ENCODE peak calls at places on chromosomes 4 and X, in eight cellular contexts. N, I, H, K, U, E, T and V are unnamed samples.

GRCh38 chr4:61210186-61210939 is 10.2 kb downstream of the ADGRL3 start:
- DNase-seq in U (no peak), I (peak), N (no peak), E (no peak), T (peak), K (peak), H (no peak), V (no peak)

GRCh38 chr4:96983830-96984229 is 1143.9 kb downstream of the PDHA2 start:
- DNase-seq in H (no peak), K (no peak), E (no peak), U (no peak), I (no peak), N (no peak), T (no peak), V (no peak)

GRCh38 chrX:79140731-79141130 is 3.8 kb upstream of the GPR174 start:
- DNase-seq in N (no peak), U (no peak), T (no peak), K (no peak), I (no peak), E (no peak), H (no peak), V (no peak)

GRCh38 chr4:142077048-142077447 is 440.7 kb downstream of the IL15 start:
- DNase-seq in T (no peak), N (no peak), E (no peak), H (peak), U (no peak), I (no peak), K (no peak), V (no peak)

GRCh38 chrX:119880552-119881437 is 9.2 kb downstream of the NDUFA1 start:
- DNase-seq in N (peak), K (peak), U (peak), I (no peak), T (peak), E (peak), H (peak), V (peak)

GRCh38 chrX:34503119-34503518 is 154.0 kb downstream of the TMEM47 start:
- DNase-seq in T (no peak), U (no peak), I (no peak), H (no peak), E (no peak), K (no peak), N (no peak), V (no peak)

GRCh38 chr4:21768349-21769310 is 179.9 kb downstream of the KCNIP4 start:
- DNase-seq in U (no peak), T (peak), K (peak), E (peak), I (no peak), N (no peak), H (peak), V (peak)

GRCh38 chrX:45850197-45850774 is 649.6 kb upstream of the DIPK2B start:
- DNase-seq in K (no peak), U (peak), I (peak), T (no peak), N (peak), E (no peak), H (peak), V (no peak)

GRCh38 chr4:104491396-104491821 is 3.3 kb downstream of the CXXC4 start:
- DNase-seq in N (no peak), E (no peak), T (no peak), I (peak), K (peak), H (peak), U (peak), V (peak)

GRCh38 chrX:102950908-102951866 is 14.1 kb downstream of the RAB40AL start:
- DNase-seq in T (peak), K (peak), U (peak), E (peak), I (peak), H (peak), N (peak), V (peak)

GRCh38 chrX:153405426-153405825 is 4.3 kb upstream of the PNMA6E start:
- DNase-seq in H (no peak), K (no peak), U (no peak), N (no peak), E (no peak), I (no peak), T (no peak), V (no peak)

GRCh38 chrX:54473993-54474859 is 21.8 kb downstream of the FGD1 start:
- DNase-seq in T (no peak), I (no peak), E (no peak), K (no peak), H (no peak), N (no peak), U (no peak), V (no peak)

GRCh38 chr4:2671267-2671895 is 84.8 kb downstream of the TNIP2 start:
- DNase-seq in I (no peak), N (no peak), K (no peak), U (no peak), T (no peak), E (no peak), H (no peak), V (no peak)

GRCh38 chr4:39825090-39825489 is 127.2 kb downstream of the UBE2K start:
- DNase-seq in I (no peak), H (peak), E (no peak), U (no peak), K (no peak), T (no peak), N (no peak), V (peak)

GRCh38 chrX:50167366-50167765 is 33.4 kb downstream of the AKAP4 start:
- DNase-seq in H (no peak), I (no peak), T (no peak), E (no peak), K (no peak), N (no peak), U (no peak), V (no peak)

GRCh38 chr4:1813915-1814314 is 20.8 kb downstream of the FGFR3 start:
- DNase-seq in E (no peak), N (no peak), U (no peak), T (no peak), K (no peak), H (no peak), I (no peak), V (no peak)

GRCh38 chr4:82519776-82520175 is 42.0 kb downstream of the TMEM150C start:
- DNase-seq in U (no peak), H (no peak), K (no peak), E (no peak), T (no peak), N (no peak), I (no peak), V (no peak)

GRCh38 chr4:94941706-94942105 is 184.0 kb downstream of the BMPR1B start:
- DNase-seq in T (no peak), H (no peak), E (no peak), I (no peak), K (no peak), N (no peak), U (no peak), V (no peak)

GRCh38 chr4:89994176-89994873 is 99.7 kb downstream of the MMRN1 start:
- DNase-seq in T (no peak), N (no peak), K (no peak), I (no peak), H (no peak), E (no peak), U (no peak), V (no peak)

GRCh38 chrX:71181558-71181909 is 36.9 kb downstream of the NLGN3 start:
- DNase-seq in K (peak), I (no peak), H (peak), U (peak), N (peak), T (no peak), E (peak), V (no peak)

GRCh38 chr4:87240341-87240740 is 19.9 kb upstream of the KLHL8 start:
- DNase-seq in K (peak), I (no peak), H (no peak), N (no peak), E (no peak), T (no peak), U (no peak), V (no peak)

GRCh38 chr4:1819284-1819683 is 26.2 kb downstream of the FGFR3 start:
- DNase-seq in I (no peak), K (no peak), E (no peak), N (no peak), U (no peak), H (no peak), T (no peak), V (no peak)

GRCh38 chr4:78047366-78047765 is 9.8 kb upstream of the FRAS1 start:
- DNase-seq in K (no peak), U (no peak), N (no peak), T (no peak), I (no peak), E (no peak), H (no peak), V (no peak)

GRCh38 chrX:115898382-115899001 is 272.1 kb upstream of the AGTR2 start:
- DNase-seq in K (no peak), T (peak), E (peak), U (no peak), I (no peak), N (no peak), H (no peak), V (peak)

GRCh38 chrX:111131572-111131971 is 35.6 kb downstream of the PAK3 start:
- DNase-seq in E (no peak), N (no peak), I (no peak), H (no peak), K (no peak), U (no peak), T (no peak), V (no peak)

GRCh38 chr4:38387348-38387747 is 276.7 kb upstream of the KLF3 start:
- DNase-seq in E (no peak), K (no peak), U (no peak), N (no peak), T (peak), H (no peak), I (no peak), V (no peak)

GRCh38 chrX:13285693-13286092 is 34.2 kb downstream of the ATXN3L start:
- DNase-seq in N (no peak), T (no peak), H (no peak), I (peak), K (no peak), U (no peak), E (no peak), V (no peak)

GRCh38 chr4:182885738-182886077 is 31.5 kb downstream of the DCTD start:
- DNase-seq in K (no peak), H (no peak), E (no peak), T (peak), U (no peak), I (no peak), N (no peak), V (no peak)

GRCh38 chr4:35820026-35820425 is 424.3 kb downstream of the ARAP2 start:
- DNase-seq in H (no peak), T (no peak), U (no peak), E (no peak), N (no peak), I (no peak), K (no peak), V (no peak)

GRCh38 chrX:2484232-2484631 is 16.5 kb downstream of the DHRSX start:
- DNase-seq in U (no peak), T (no peak), K (no peak), N (no peak), I (no peak), E (no peak), H (no peak), V (no peak)

GRCh38 chr4:21780158-21780557 is 168.4 kb downstream of the KCNIP4 start:
- DNase-seq in U (no peak), I (no peak), K (no peak), E (no peak), H (no peak), T (no peak), N (no peak), V (no peak)

GRCh38 chr4:80036949-80037348 is 36.1 kb downstream of the ANTXR2 start:
- DNase-seq in K (no peak), I (no peak), N (no peak), T (peak), U (no peak), E (no peak), H (peak), V (peak)

GRCh38 chr4:153514001-153514526 is 47.9 kb downstream of the TMEM131L start:
- DNase-seq in T (peak), H (no peak), K (no peak), E (no peak), U (no peak), I (no peak), N (no peak), V (no peak)

GRCh38 chr4:158610790-158611189 is 60.9 kb downstream of the C4orf46 start:
- DNase-seq in U (no peak), K (no peak), I (no peak), T (no peak), H (no peak), E (no peak), N (no peak), V (no peak)

GRCh38 chrX:152897216-152898144 is at the start of gene ZNF185:
- DNase-seq in N (no peak), H (no peak), U (no peak), E (no peak), K (peak), I (peak), T (no peak), V (no peak)

GRCh38 chr4:41882622-41883347 is 52.4 kb upstream of the TMEM33 start:
- DNase-seq in N (no peak), K (peak), H (peak), U (peak), I (peak), T (no peak), E (peak), V (peak)

GRCh38 chr4:16759781-16760459 is 138.5 kb downstream of the LDB2 start:
- DNase-seq in E (no peak), T (no peak), N (no peak), K (no peak), I (no peak), U (no peak), H (no peak), V (no peak)

GRCh38 chr4:141686929-141687328 is 50.5 kb downstream of the IL15 start:
- DNase-seq in E (no peak), U (no peak), T (no peak), K (no peak), I (no peak), H (no peak), N (no peak), V (no peak)